ENCODE peak calls at places on chromosome 6, in six cellular contexts. K is heart right ventricle, S is cardiac muscle cell, R is HepG2, X is HFF-Myc, I is lung. J is an unnamed sample.

GRCh38 chr6:160859822-160860221 is 131.7 kb upstream of the MAP3K4 start:
- DNase-seq in K (no peak), S (no peak), R (no peak), X (no peak), I (no peak), J (no peak)

GRCh38 chr6:93779086-93779858 is 359.9 kb upstream of the EPHA7 start:
- DNase-seq in K (peak), S (peak), R (no peak), X (no peak), I (no peak), J (peak)

GRCh38 chr6:45965787-45966186 is 49.9 kb downstream of the CLIC5 start:
- DNase-seq in K (no peak), S (no peak), R (no peak), X (no peak), I (no peak), J (peak)

GRCh38 chr6:52293067-52293466 is 8.5 kb upstream of the MCM3 start:
- DNase-seq in K (no peak), S (no peak), R (no peak), X (no peak), I (no peak), J (no peak)

GRCh38 chr6:47203266-47203967 is 106.3 kb downstream of the TNFRSF21 start:
- DNase-seq in K (no peak), S (no peak), R (no peak), X (no peak), I (no peak), J (no peak)

GRCh38 chr6:14655990-14656640 is 538.5 kb downstream of the CD83 start:
- DNase-seq in K (no peak), S (no peak), R (no peak), X (no peak), I (no peak), J (no peak)

GRCh38 chr6:108200631-108201030 is 34.8 kb downstream of the NR2E1 start:
- DNase-seq in K (no peak), S (no peak), R (peak), X (no peak), I (no peak), J (peak)

GRCh38 chr6:56399672-56400263 is 152.4 kb upstream of the COL21A1 start:
- DNase-seq in K (no peak), S (no peak), R (peak), X (no peak), I (no peak), J (no peak)

GRCh38 chr6:3797231-3798200 is 46.0 kb upstream of the PXDC1 start:
- DNase-seq in K (no peak), S (no peak), R (peak), X (no peak), I (no peak), J (peak)

GRCh38 chr6:32952817-32953739 is at the start of gene HLA-DMA:
- DNase-seq in K (peak), S (peak), R (peak), X (peak), I (peak), J (peak)

GRCh38 chr6:130827247-130828149 is at the start of gene SMLR1:
- DNase-seq in K (no peak), S (no peak), R (peak), X (no peak), I (no peak), J (no peak)

GRCh38 chr6:8837343-8837742 is 402.0 kb upstream of the SLC35B3 start:
- DNase-seq in K (no peak), S (no peak), R (no peak), X (no peak), I (no peak), J (no peak)

GRCh38 chr6:116773886-116774285 is 8.4 kb upstream of the FAM162B start:
- DNase-seq in K (no peak), S (no peak), R (no peak), X (no peak), I (no peak), J (peak)

GRCh38 chr6:18491303-18492090 is 104.3 kb downstream of the RNF144B start:
- DNase-seq in K (no peak), S (no peak), R (no peak), X (no peak), I (no peak), J (no peak)

GRCh38 chr6:104789770-104790190 is 69.9 kb downstream of the HACE1 start:
- DNase-seq in K (no peak), S (peak), R (peak), X (peak), I (no peak), J (peak)

GRCh38 chr6:169487579-169488205 is 214.1 kb downstream of the WDR27 start:
- DNase-seq in K (no peak), S (no peak), R (no peak), X (no peak), I (no peak), J (peak)

GRCh38 chr6:165552248-165552736 is 110.7 kb downstream of the PDE10A start:
- DNase-seq in K (no peak), S (no peak), R (no peak), X (no peak), I (no peak), J (no peak)

GRCh38 chr6:129498950-129499870 is 210.8 kb downstream of the ARHGAP18 start:
- DNase-seq in K (no peak), S (peak), R (peak), X (peak), I (no peak), J (no peak)

GRCh38 chr6:41247882-41248707 is 19.9 kb downstream of the TREML4 start:
- DNase-seq in K (no peak), S (no peak), R (no peak), X (no peak), I (no peak), J (no peak)

GRCh38 chr6:130906736-130907381 is 79.7 kb downstream of the SMLR1 start:
- DNase-seq in K (no peak), S (no peak), R (no peak), X (no peak), I (no peak), J (peak)

GRCh38 chr6:132392792-132393191 is 8.5 kb downstream of the MOXD1 start:
- DNase-seq in K (no peak), S (no peak), R (peak), X (no peak), I (no peak), J (peak)

GRCh38 chr6:47276377-47276776 is 33.3 kb downstream of the TNFRSF21 start:
- DNase-seq in K (no peak), S (no peak), R (no peak), X (peak), I (no peak), J (no peak)

GRCh38 chr6:117446851-117447250 is 21.1 kb upstream of the ROS1 start:
- DNase-seq in K (no peak), S (no peak), R (no peak), X (no peak), I (no peak), J (no peak)

GRCh38 chr6:95949985-95950384 is 65.8 kb upstream of the FUT9 start:
- DNase-seq in K (no peak), S (no peak), R (no peak), X (no peak), I (no peak), J (no peak)

GRCh38 chr6:33694401-33694931 is 17.0 kb downstream of the UQCC2 start:
- DNase-seq in K (peak), S (peak), R (no peak), X (no peak), I (no peak), J (peak)

GRCh38 chr6:168181316-168181715 is 102.3 kb upstream of the FRMD1 start:
- DNase-seq in K (no peak), S (no peak), R (no peak), X (no peak), I (no peak), J (no peak)

GRCh38 chr6:45901777-45902650 is 113.6 kb downstream of the CLIC5 start:
- DNase-seq in K (no peak), S (no peak), R (no peak), X (no peak), I (no peak), J (no peak)

DNA sequence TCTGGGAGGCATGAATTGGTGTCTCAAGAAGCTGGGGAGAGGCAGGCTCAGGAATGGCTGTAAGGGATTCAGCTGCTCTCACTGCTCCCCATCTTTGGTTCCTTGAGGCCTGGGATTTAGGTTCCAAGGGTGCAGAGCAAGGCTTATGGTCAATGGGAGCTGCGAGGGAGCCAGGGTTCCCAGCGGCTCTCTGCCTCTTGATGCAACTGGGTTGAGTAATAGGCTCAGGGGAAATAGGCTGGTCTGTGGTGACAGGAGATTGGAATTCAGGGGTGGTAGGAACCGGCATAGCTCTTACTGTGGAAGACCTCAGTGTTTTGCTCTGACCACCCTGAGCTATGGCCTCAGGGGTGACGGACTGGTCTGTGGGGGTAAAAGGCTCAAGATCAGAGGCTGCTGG is 13.0 kb upstream of the NRM start:
- DNase-seq in K (no peak), S (no peak), R (no peak), X (no peak), I (no peak), J (no peak)
- H3K4me3 ChIP-seq in K (no peak), S (no peak), R (no peak), X (no peak), I (no peak), J (no peak)

GRCh38 chr6:24936641-24937317 is 1.0 kb upstream of the RIPOR2 start:
- DNase-seq in K (no peak), S (no peak), R (no peak), X (no peak), I (no peak), J (no peak)

GRCh38 chr6:24933266-24933665 is 2.5 kb downstream of the RIPOR2 start:
- DNase-seq in K (no peak), S (no peak), R (no peak), X (no peak), I (no peak), J (no peak)

GRCh38 chr6:24935323-24935722 is 437 bp downstream of the RIPOR2 start:
- DNase-seq in K (no peak), S (no peak), R (no peak), X (no peak), I (no peak), J (peak)

GRCh38 chr6:24933868-24934401 is 1.8 kb downstream of the RIPOR2 start:
- DNase-seq in K (no peak), S (peak), R (peak), X (no peak), I (no peak), J (no peak)

GRCh38 chr6:24935753-24936152 is at the start of gene RIPOR2:
- DNase-seq in K (peak), S (peak), R (no peak), X (no peak), I (peak), J (no peak)
- H3K4me3 ChIP-seq in K (no peak), S (no peak), R (no peak), X (no peak), I (no peak), J (no peak)

GRCh38 chr6:106880952-106881351 is 93.6 kb downstream of the CD24 start:
- DNase-seq in K (no peak), S (no peak), R (no peak), X (no peak), I (no peak), J (no peak)
- H3K4me3 ChIP-seq in K (no peak), S (no peak), R (no peak), X (no peak), I (no peak), J (no peak)

GRCh38 chr6:150333592-150333954 is 35.2 kb upstream of the IYD start:
- DNase-seq in K (no peak), S (no peak), R (no peak), X (no peak), I (no peak), J (no peak)
- H3K4me3 ChIP-seq in K (no peak), S (no peak), R (no peak), X (no peak), I (no peak), J (no peak)

GRCh38 chr6:42962096-42962495 is 1.5 kb downstream of the GNMT start:
- DNase-seq in K (no peak), S (no peak), R (no peak), X (no peak), I (no peak), J (no peak)

GRCh38 chr6:42961020-42961470 is 491 bp downstream of the GNMT start:
- DNase-seq in K (no peak), S (no peak), R (peak), X (no peak), I (no peak), J (peak)

GRCh38 chr6:42958125-42958524 is 2.4 kb upstream of the GNMT start:
- DNase-seq in K (no peak), S (no peak), R (no peak), X (no peak), I (no peak), J (no peak)

GRCh38 chr6:42960243-42961019 is at the start of gene GNMT:
- DNase-seq in K (peak), S (peak), R (peak), X (no peak), I (peak), J (peak)

GRCh38 chr6:42959917-42960242 is 674 bp upstream of the GNMT start:
- DNase-seq in K (no peak), S (no peak), R (no peak), X (no peak), I (no peak), J (no peak)
- H3K4me3 ChIP-seq in K (peak), S (peak), R (peak), X (no peak), I (no peak), J (peak)

GRCh38 chr6:134170844-134171243 is 118.4 kb upstream of the SLC2A12 start:
- DNase-seq in K (no peak), S (no peak), R (no peak), X (no peak), I (no peak), J (peak)
- H3K4me3 ChIP-seq in K (peak), S (no peak), R (no peak), X (peak), I (peak), J (peak)

GRCh38 chr6:137496392-137496767 is 2.2 kb upstream of the OLIG3 start:
- DNase-seq in K (no peak), S (no peak), R (no peak), X (no peak), I (no peak), J (no peak)

GRCh38 chr6:137496909-137497721 is 2.9 kb upstream of the OLIG3 start:
- DNase-seq in K (no peak), S (no peak), R (no peak), X (no peak), I (no peak), J (no peak)

GRCh38 chr6:137495652-137496391 is 1.6 kb upstream of the OLIG3 start:
- DNase-seq in K (no peak), S (no peak), R (no peak), X (no peak), I (no peak), J (peak)

GRCh38 chr6:137498488-137499219 is 4.5 kb upstream of the OLIG3 start:
- DNase-seq in K (no peak), S (no peak), R (no peak), X (no peak), I (no peak), J (no peak)

GRCh38 chr6:137497722-137498463 is 3.7 kb upstream of the OLIG3 start:
- DNase-seq in K (no peak), S (peak), R (no peak), X (no peak), I (no peak), J (peak)
- H3K4me3 ChIP-seq in K (peak), S (peak), R (peak), X (no peak), I (no peak), J (no peak)

GRCh38 chr6:26068036-26068435 is 19.2 kb upstream of the HFE start:
- DNase-seq in K (no peak), S (no peak), R (no peak), X (no peak), I (no peak), J (no peak)

GRCh38 chr6:26064619-26065257 is 22.5 kb upstream of the HFE start:
- DNase-seq in K (no peak), S (peak), R (peak), X (no peak), I (no peak), J (no peak)

GRCh38 chr6:26071135-26071534 is 16.1 kb upstream of the HFE start:
- DNase-seq in K (no peak), S (no peak), R (no peak), X (no peak), I (no peak), J (no peak)

GRCh38 chr6:26067367-26067766 is 19.9 kb upstream of the HFE start:
- DNase-seq in K (no peak), S (no peak), R (no peak), X (no peak), I (no peak), J (no peak)

GRCh38 chr6:26065952-26066380 is 21.3 kb upstream of the HFE start:
- DNase-seq in K (no peak), S (peak), R (peak), X (peak), I (peak), J (peak)
- H3K4me3 ChIP-seq in K (no peak), S (no peak), R (peak), X (no peak), I (no peak), J (no peak)